ENCODE peak calls at places on chromosomes 12 and 14, in eight cellular contexts. T is IMR-90, O is prostate gland, W is vagina, K is uterus, I is esophagus muscularis mucosa, P is K562, A is ovary. N is an unnamed sample.

GRCh38 chr12:132498931-132499330 is 9.0 kb downstream of the FBRSL1 start:
- DNase-seq in O (no peak), W (no peak), K (no peak), P (no peak), T (no peak), A (no peak), I (no peak), N (no peak)

GRCh38 chr14:104689620-104690265 is 325 bp downstream of the INF2 start:
- DNase-seq in P (no peak), A (peak; percentile 73), I (no peak), K (no peak), O (no peak), W (no peak), T (no peak), N (no peak)

GRCh38 chr14:80202888-80203562 is 8.3 kb downstream of the DIO2 start:
- DNase-seq in A (no peak), T (no peak), W (no peak), K (no peak), O (no peak), I (no peak), P (peak; percentile 11), N (no peak)

GRCh38 chr14:29853272-29853671 is 74.4 kb downstream of the PRKD1 start:
- DNase-seq in P (no peak), K (no peak), A (no peak), W (no peak), I (no peak), O (no peak), T (peak; percentile 19), N (no peak)

GRCh38 chr14:104432611-104433231 is 146.8 kb upstream of the C14orf180 start:
- DNase-seq in O (no peak), I (peak; percentile 83), T (no peak), K (no peak), W (peak; percentile 49), A (no peak), P (no peak), N (no peak)

GRCh38 chr12:112182499-112182898 is 57.1 kb downstream of the TRAFD1 start:
- DNase-seq in P (no peak), A (no peak), W (no peak), I (no peak), K (no peak), T (peak; percentile 63), O (no peak), N (no peak)

GRCh38 chr12:62078020-62078419 is 182.2 kb upstream of the USP15 start:
- DNase-seq in W (no peak), P (no peak), K (no peak), O (no peak), A (no peak), I (no peak), T (no peak), N (no peak)

GRCh38 chr14:90721619-90722305 is 94.5 kb downstream of the TTC7B start:
- DNase-seq in A (no peak), P (no peak), K (no peak), W (peak; percentile 58), T (peak; percentile 68), I (no peak), O (no peak), N (peak; percentile 72)

GRCh38 chr12:52232233-52232915 is 669 bp upstream of the KRT7 start:
- DNase-seq in I (no peak), W (no peak), P (no peak), T (no peak), O (no peak), A (no peak), K (no peak), N (no peak)

GRCh38 chr14:23514009-23514962 is 37.3 kb downstream of the ZFHX2 start:
- DNase-seq in K (no peak), A (no peak), T (no peak), P (no peak), O (peak; percentile 85), W (no peak), I (no peak), N (no peak)

GRCh38 chr12:52992699-52993557 is 13.3 kb upstream of the EIF4B start:
- DNase-seq in A (no peak), W (no peak), K (no peak), O (no peak), P (peak; percentile 75), T (peak; percentile 60), I (no peak), N (no peak)

GRCh38 chr14:79585845-79586244 is 625.5 kb downstream of the DIO2 start:
- DNase-seq in T (peak; percentile 55), W (no peak), O (no peak), K (no peak), A (no peak), I (no peak), P (no peak), N (no peak)

GRCh38 chr12:122866379-122866778 is 29.5 kb downstream of the VPS37B start:
- DNase-seq in T (no peak), W (no peak), K (no peak), A (no peak), I (no peak), O (no peak), P (no peak), N (no peak)
- H3K36me3 ChIP-seq in T (peaks cover 59% of the 10 kb centered on the region), W (peaks cover 44% of the 10 kb centered on the region), K (no peaks in the 10 kb centered on the region), A (no peaks in the 10 kb centered on the region), I (peaks cover 29% of the 10 kb centered on the region), O (no peaks in the 10 kb centered on the region), P (peaks cover 79% of the 10 kb centered on the region), N (peaks cover 4% of the 10 kb centered on the region)

DNA sequence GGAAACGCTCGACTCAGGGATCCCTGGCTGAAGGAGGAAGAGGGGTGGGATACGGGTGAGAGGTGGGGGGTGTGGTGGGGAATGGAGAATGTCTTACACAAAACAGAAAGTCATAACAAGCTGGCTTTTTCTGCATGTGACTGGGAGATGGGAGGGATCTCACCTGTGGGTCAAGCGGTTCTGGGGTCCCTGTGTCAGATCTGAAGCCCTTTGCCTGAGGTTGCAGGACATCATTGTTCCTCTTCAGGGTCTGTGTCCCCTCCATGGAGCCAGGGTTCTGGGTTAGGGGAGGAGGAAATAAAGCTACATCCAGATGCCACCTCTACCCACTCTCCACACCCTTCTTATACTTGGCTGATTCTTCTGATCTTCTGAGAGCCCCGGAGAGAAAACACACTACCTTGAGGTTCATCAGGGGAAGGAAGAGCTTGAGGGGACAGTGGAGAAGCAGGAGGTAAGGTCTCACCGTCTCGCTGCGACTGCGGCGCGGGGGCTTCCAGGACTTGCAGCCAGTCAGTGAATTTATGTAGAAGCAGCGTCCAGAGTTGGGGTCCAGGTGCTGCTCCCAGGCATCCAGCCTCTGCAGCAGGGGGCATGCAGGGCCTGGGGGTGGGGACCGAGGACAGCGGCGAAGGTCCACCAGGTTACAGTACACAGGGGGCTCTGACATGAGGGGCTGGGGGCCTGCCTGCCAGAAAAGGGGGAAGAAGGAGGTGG is 2.5 kb downstream of the ARHGAP9 start:
- DNase-seq in P (no peak), O (no peak), K (no peak), W (no peak), I (no peak), T (no peak), A (no peak), N (no peak)
- H3K4me1 ChIP-seq in P (peaks cover 51% of the 10 kb centered on the region), O (peaks cover 13% of the 10 kb centered on the region), K (peaks cover 13% of the 10 kb centered on the region), W (peaks cover 18% of the 10 kb centered on the region), I (peaks cover 16% of the 10 kb centered on the region), T (peaks cover 3% of the 10 kb centered on the region), A (peaks cover 7% of the 10 kb centered on the region), N (peaks cover 12% of the 10 kb centered on the region)

GRCh38 chr14:49966304-49966809 is 73.5 kb downstream of the ARF6 start:
- DNase-seq in A (no peak), P (no peak), O (no peak), W (no peak), K (no peak), I (no peak), T (no peak), N (no peak)
- TF ChIP-seq POLR2A in A (no peak), P (no peak), O (no peak), W (no peak), K (no peak), I (no peak), T (no peak), N (no peak)

GRCh38 chr12:21657336-21658077 is at the start of gene LDHB:
- DNase-seq in O (peak; percentile 95), T (peak; percentile 96), I (peak; percentile 98), W (peak; percentile 97), P (peak; percentile 96), A (peak; percentile 93), K (peak; percentile 98), N (peak; percentile 91)
- H3K36me3 ChIP-seq in O (no peaks in the 10 kb centered on the region), T (peaks cover 8% of the 10 kb centered on the region), I (no peaks in the 10 kb centered on the region), W (peaks cover 18% of the 10 kb centered on the region), P (peaks cover 40% of the 10 kb centered on the region), A (no peaks in the 10 kb centered on the region), K (no peaks in the 10 kb centered on the region), N (peaks cover 8% of the 10 kb centered on the region)